ENCODE peak calls at places on chromosomes 12 and 14, in seven cellular contexts. One of them, this sample, is unnamed.
A peak's percentile ranks its signal among the peaks of the same experiment; 100 is the strongest.

GRCh38 chr12:52200783-52201519 is 9.1 kb upstream of the KRT80 start:
- DNase-seq in Calu3: no peak
- DNase-seq in KG1: no peak
- DNase-seq in HS-5: no peak
- DNase-seq in D341Med: no peak
- DNase-seq in progenitor cell of endocrine pancreas: no peak
- DNase-seq in fibroblast of the aortic adventitia: no peak
- DNase-seq in this sample: no peak

GRCh38 chr12:92034858-92035401 is 110.7 kb downstream of the BTG1 start:
- DNase-seq in KG1: no peak
- DNase-seq in D341Med: peak; percentile 45
- DNase-seq in Calu3: peak; percentile 15
- DNase-seq in fibroblast of the aortic adventitia: peak; percentile 66
- DNase-seq in HS-5: peak; percentile 61
- DNase-seq in progenitor cell of endocrine pancreas: no peak
- DNase-seq in this sample: no peak

GRCh38 chr12:57239587-57240068 is 10.1 kb downstream of the SHMT2 start:
- DNase-seq in Calu3: no peak
- DNase-seq in fibroblast of the aortic adventitia: no peak
- DNase-seq in D341Med: no peak
- DNase-seq in HS-5: no peak
- DNase-seq in KG1: no peak
- DNase-seq in progenitor cell of endocrine pancreas: no peak
- DNase-seq in this sample: no peak

GRCh38 chr12:123038486-123038885 is 58.0 kb downstream of the ARL6IP4 start:
- DNase-seq in Calu3: no peak
- DNase-seq in progenitor cell of endocrine pancreas: no peak
- DNase-seq in HS-5: no peak
- DNase-seq in D341Med: no peak
- DNase-seq in fibroblast of the aortic adventitia: no peak
- DNase-seq in KG1: no peak
- DNase-seq in this sample: no peak

GRCh38 chr14:57657487-57657886 is 163.8 kb upstream of the CCDC198 start:
- DNase-seq in progenitor cell of endocrine pancreas: no peak
- DNase-seq in fibroblast of the aortic adventitia: no peak
- DNase-seq in HS-5: no peak
- DNase-seq in D341Med: no peak
- DNase-seq in Calu3: no peak
- DNase-seq in KG1: no peak
- DNase-seq in this sample: no peak

GRCh38 chr12:116529686-116530085 is 29.5 kb upstream of the MAP1LC3B2 start:
- DNase-seq in progenitor cell of endocrine pancreas: no peak
- DNase-seq in Calu3: no peak
- DNase-seq in D341Med: no peak
- DNase-seq in HS-5: no peak
- DNase-seq in KG1: no peak
- DNase-seq in fibroblast of the aortic adventitia: no peak
- DNase-seq in this sample: no peak

GRCh38 chr14:34715108-34715863 is 893 bp upstream of the CFL2 start:
- DNase-seq in Calu3: no peak
- DNase-seq in KG1: no peak
- DNase-seq in HS-5: no peak
- DNase-seq in D341Med: no peak
- DNase-seq in progenitor cell of endocrine pancreas: no peak
- DNase-seq in fibroblast of the aortic adventitia: peak; percentile 17
- DNase-seq in this sample: no peak

GRCh38 chr12:58925111-58925732 is 4.9 kb upstream of the LRIG3 start:
- DNase-seq in D341Med: no peak
- DNase-seq in progenitor cell of endocrine pancreas: no peak
- DNase-seq in HS-5: no peak
- DNase-seq in fibroblast of the aortic adventitia: peak; percentile 89
- DNase-seq in Calu3: no peak
- DNase-seq in KG1: no peak
- DNase-seq in this sample: no peak

GRCh38 chr12:26195641-26196423 is 459 bp downstream of the SSPN start:
- DNase-seq in Calu3: peak; percentile 30
- DNase-seq in D341Med: peak; percentile 57
- DNase-seq in progenitor cell of endocrine pancreas: peak; percentile 46
- DNase-seq in HS-5: peak; percentile 2
- DNase-seq in KG1: peak; percentile 63
- DNase-seq in fibroblast of the aortic adventitia: peak; percentile 50
- DNase-seq in this sample: no peak

This sample was measured in ascending aorta.